ENCODE peak calls at places on chromosomes 4 and X, in nine cellular contexts. Y, D, J, A, W, V, N, O and T are unnamed samples. For H3K4me1, the result is how much of the 10 kb centered on the place peaks cover.

GRCh38 chr4:108601517-108601916 is 18.9 kb upstream of the RPL34 start:
- DNase-seq in W (no peak), J (no peak), Y (peak), A (no peak), D (no peak), N (no peak), O (no peak), V (no peak), T (no peak)

GRCh38 chr4:2091990-2092652 is 33.0 kb downstream of the NAT8L start:
- DNase-seq in A (no peak), J (no peak), Y (no peak), D (no peak), N (no peak), W (no peak), V (no peak), O (no peak), T (peak)

GRCh38 chr4:124941267-124941666 is 228.7 kb upstream of the ANKRD50 start:
- DNase-seq in A (no peak), W (no peak), V (no peak), O (no peak), J (no peak), N (peak), D (no peak), Y (peak), T (no peak)

GRCh38 chrX:150038977-150039599 is 100.8 kb upstream of the EOLA2 start:
- DNase-seq in J (no peak), N (peak), V (no peak), W (no peak), Y (no peak), O (no peak), D (no peak), A (no peak), T (no peak)

GRCh38 chr4:81845273-81845672 is 373.6 kb upstream of the RASGEF1B start:
- DNase-seq in J (no peak), V (no peak), D (no peak), A (no peak), Y (no peak), W (no peak), O (peak), N (no peak), T (no peak)

GRCh38 chrX:82757614-82758013 is 750.5 kb upstream of the POU3F4 start:
- DNase-seq in J (no peak), W (no peak), V (no peak), D (no peak), Y (peak), O (no peak), A (no peak), N (no peak), T (no peak)

GRCh38 chr4:125315571-125316390 is 1.0 kb downstream of the FAT4 start:
- DNase-seq in V (no peak), O (peak), Y (peak), J (peak), N (peak), W (peak), D (peak), A (no peak), T (no peak)

GRCh38 chrX:11363069-11363594 is 69.9 kb downstream of the AMELX start:
- DNase-seq in V (peak), W (no peak), J (peak), Y (no peak), D (no peak), N (no peak), A (no peak), O (no peak), T (no peak)

GRCh38 chrX:140157143-140157542 is 191.8 kb upstream of the CXorf66 start:
- DNase-seq in W (no peak), O (no peak), J (no peak), N (no peak), D (no peak), Y (no peak), A (no peak), V (no peak), T (no peak)

GRCh38 chr4:1269209-1269608 is 20.3 kb upstream of the CTBP1 start:
- DNase-seq in O (no peak), D (no peak), Y (no peak), A (no peak), N (no peak), J (no peak), W (no peak), V (no peak), T (no peak)

GRCh38 chr4:150217804-150218203 is 139.6 kb downstream of the DCLK2 start:
- DNase-seq in V (no peak), Y (no peak), A (no peak), N (no peak), W (no peak), J (no peak), D (no peak), O (no peak), T (no peak)

GRCh38 chr4:37535872-37536271 is 150.3 kb downstream of the RELL1 start:
- DNase-seq in O (no peak), D (no peak), N (no peak), V (peak), Y (peak), J (no peak), W (no peak), A (no peak), T (no peak)

GRCh38 chr4:48898733-48899431 is 7.7 kb downstream of the OCIAD2 start:
- DNase-seq in V (peak), J (no peak), Y (no peak), W (no peak), O (no peak), N (no peak), D (no peak), A (no peak), T (no peak)

GRCh38 chr4:168409089-168409801 is 71.0 kb downstream of the DDX60L start:
- DNase-seq in O (no peak), N (peak), D (no peak), A (no peak), J (peak), V (no peak), W (no peak), Y (peak), T (no peak)

GRCh38 chr4:1043658-1044468 is 32.4 kb downstream of the FGFRL1 start:
- DNase-seq in N (peak), D (no peak), V (no peak), O (no peak), W (peak), A (peak), J (peak), Y (peak), T (peak)

DNA sequence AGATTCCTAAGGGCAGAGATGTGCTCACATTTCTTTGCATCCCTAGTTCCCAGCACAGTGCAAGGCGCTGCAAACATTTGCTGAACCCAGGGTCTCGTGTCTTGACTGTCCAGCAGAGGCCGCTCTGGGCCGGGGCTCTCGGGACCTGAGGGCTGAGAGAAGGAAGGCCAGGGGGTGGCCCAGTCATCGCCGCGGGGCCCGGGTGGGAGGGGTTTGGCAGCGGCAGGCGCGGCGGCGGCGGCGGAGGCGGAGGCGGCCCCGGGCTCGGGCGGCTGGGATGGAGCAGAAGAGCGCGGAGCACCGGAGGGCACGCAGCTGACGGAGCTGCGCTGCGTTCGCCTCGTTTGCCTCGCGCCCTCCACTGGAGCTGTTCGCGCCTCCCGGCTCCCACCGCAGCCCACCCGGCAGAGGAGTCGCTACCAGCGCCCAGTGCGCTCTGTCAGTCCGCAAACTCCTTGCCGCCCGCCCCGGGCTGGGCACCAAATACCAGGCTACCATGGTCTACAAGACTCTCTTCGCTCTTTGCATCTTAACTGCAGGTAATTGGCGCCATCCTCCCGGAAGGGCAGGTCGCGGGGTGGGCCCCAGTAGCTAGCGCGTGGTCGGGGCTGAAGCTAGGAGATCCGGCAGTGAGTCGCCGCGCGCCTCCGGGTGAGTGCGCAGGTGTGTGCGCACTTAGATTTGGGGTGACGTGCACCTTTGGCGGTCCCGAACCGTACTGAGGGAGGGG is at the start of gene PARM1:
- DNase-seq in W (peak), Y (peak), V (peak), J (peak), D (peak), A (peak), N (peak), O (peak), T (peak)
- H3K4me1 ChIP-seq in W (under half), Y (under half), V (half or more), J (under half), D (under half), A (under half), N (under half), O (under half), T (under half)

GRCh38 chr4:54678826-54679225 is 21.1 kb downstream of the KIT start:
- DNase-seq in O (no peak), D (no peak), A (no peak), W (no peak), J (no peak), N (no peak), V (no peak), Y (no peak), T (no peak)
- H3K4me3 ChIP-seq in O (no peak), D (no peak), A (no peak), W (no peak), J (no peak), N (no peak), V (no peak), Y (no peak), T (no peak)

GRCh38 chr4:53713767-53714166 is 122.5 kb upstream of the LNX1 start:
- DNase-seq in A (no peak), D (no peak), Y (no peak), N (no peak), J (no peak), V (no peak), O (no peak), W (no peak), T (no peak)
- H3K4me1 ChIP-seq in A (under half), D (under half), Y (under half), N (under half), J (under half), V (under half), O (under half), W (under half), T (under half)

GRCh38 chr4:77821775-77822174 is 2.6 kb upstream of the CNOT6L start:
- DNase-seq in J (no peak), A (no peak), D (no peak), V (no peak), N (no peak), Y (no peak), O (peak), W (no peak), T (no peak)

GRCh38 chr4:77819409-77819835 is 254 bp upstream of the CNOT6L start:
- DNase-seq in W (peak), Y (no peak), V (peak), J (peak), D (no peak), O (no peak), A (no peak), N (no peak), T (no peak)

GRCh38 chr4:77818667-77819408 is at the start of gene CNOT6L:
- DNase-seq in J (peak), V (peak), A (peak), W (peak), Y (peak), N (peak), D (peak), O (peak), T (peak)

GRCh38 chr4:77819836-77820679 is 890 bp upstream of the CNOT6L start:
- DNase-seq in Y (peak), A (peak), V (peak), W (peak), J (peak), D (peak), O (peak), N (peak), T (peak)

DNA sequence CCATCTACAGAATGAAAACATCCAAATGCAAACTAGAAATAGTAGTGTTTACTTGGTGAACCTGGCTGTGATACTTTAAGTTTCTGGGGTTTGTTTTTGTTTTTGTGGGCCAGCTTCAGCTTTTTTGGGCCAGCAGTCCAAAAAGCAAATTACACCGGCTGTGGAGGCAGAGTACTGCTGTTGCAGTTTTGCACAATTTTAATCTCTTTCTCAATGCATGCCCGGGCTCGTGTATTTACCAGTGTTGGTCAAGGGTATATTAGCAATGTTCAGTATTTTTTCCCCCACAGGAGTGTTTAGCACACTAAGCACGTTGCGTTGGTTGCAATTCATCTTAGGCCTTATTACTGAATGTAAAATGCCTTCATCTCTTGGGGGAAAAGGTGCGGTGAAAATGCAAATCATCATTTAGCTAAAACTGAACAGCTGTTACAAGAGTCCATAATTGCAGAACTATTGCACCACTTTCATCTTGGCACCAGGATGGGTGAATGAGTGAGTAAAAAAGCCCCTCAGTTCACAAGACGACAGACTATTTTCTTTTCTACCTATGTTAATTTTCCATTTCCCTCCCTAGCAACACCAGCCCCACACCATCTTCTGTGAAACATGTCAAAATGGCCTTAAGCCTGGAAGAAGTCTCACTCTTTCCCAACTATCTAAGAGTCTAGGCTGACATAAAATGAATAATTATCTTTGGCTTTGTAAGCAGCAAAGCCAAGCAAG is 1.8 kb upstream of the CNOT6L start:
- DNase-seq in D (peak), V (peak), W (no peak), O (no peak), Y (peak), N (no peak), J (no peak), A (no peak), T (no peak)
- H3K4me3 ChIP-seq in D (peak), V (peak), W (peak), O (peak), Y (peak), N (peak), J (peak), A (peak), T (peak)